ENCODE peak calls at places on chromosomes 11 and 22, in four cellular contexts. Y is HepG2, X is GM12878, G is K562. D is an unnamed sample.
A peak's percentile ranks its signal among the peaks of the same experiment; 100 is the strongest.

GRCh38 chr11:60887531-60887930 is 18.9 kb downstream of the PRPF19 start:
- DNase-seq in X (no peak), Y (peak; percentile 66), G (peak; percentile 75), D (peak; percentile 31)

GRCh38 chr11:34940026-34940677 is 23.7 kb downstream of the PDHX start:
- DNase-seq in Y (no peak), X (no peak), G (no peak), D (no peak)

GRCh38 chr11:119061256-119061655 is 4.3 kb upstream of the HYOU1 start:
- DNase-seq in X (no peak), Y (no peak), G (no peak), D (no peak)

GRCh38 chr11:62508336-62509058 is 38.1 kb downstream of the AHNAK start:
- DNase-seq in Y (peak; percentile 88), G (peak; percentile 50), X (no peak), D (peak; percentile 39)

GRCh38 chr11:86176165-86176884 is 68.2 kb upstream of the EED start:
- DNase-seq in Y (peak; percentile 42), G (peak; percentile 75), X (no peak), D (no peak)

GRCh38 chr22:48071828-48072227 is 1309.4 kb downstream of the TBC1D22A start:
- DNase-seq in X (peak; percentile 39), Y (no peak), G (no peak), D (no peak)

GRCh38 chr11:67649634-67650540 is 643 bp downstream of the ACY3 start:
- DNase-seq in G (no peak), Y (no peak), X (no peak), D (no peak)

GRCh38 chr11:94832604-94833238 is 64.6 kb downstream of the AMOTL1 start:
- DNase-seq in Y (peak; percentile 17), G (no peak), X (no peak), D (no peak)

GRCh38 chr11:15591112-15591537 is 476.4 kb downstream of the INSC start:
- DNase-seq in X (no peak), Y (no peak), G (no peak), D (no peak)

GRCh38 chr11:11975201-11976092 is 33.0 kb downstream of the DKK3 start:
- DNase-seq in X (no peak), G (no peak), Y (no peak), D (no peak)

GRCh38 chr11:77171885-77172665 is 44.0 kb downstream of the MYO7A start:
- DNase-seq in Y (peak; percentile 37), G (peak; percentile 71), X (no peak), D (no peak)

GRCh38 chr11:73227571-73228211 is 9.6 kb downstream of the P2RY2 start:
- DNase-seq in G (no peak), Y (no peak), X (no peak), D (peak; percentile 42)

GRCh38 chr11:74671520-74672196 is 59.6 kb downstream of the CHRDL2 start:
- DNase-seq in Y (no peak), X (no peak), G (no peak), D (no peak)

GRCh38 chr22:24207264-24208011 is 26.2 kb downstream of the SUSD2 start:
- DNase-seq in G (no peak), X (no peak), Y (no peak), D (no peak)

GRCh38 chr11:24375896-24376295 is 121.0 kb upstream of the LUZP2 start:
- DNase-seq in G (no peak), Y (no peak), X (no peak), D (no peak)

GRCh38 chr11:19237813-19238212 is 2.9 kb downstream of the E2F8 start:
- DNase-seq in X (no peak), Y (peak; percentile 66), G (no peak), D (no peak)

GRCh38 chr22:33666661-33667619 is 253.3 kb downstream of the LARGE1 start:
- DNase-seq in X (peak; percentile 1), Y (no peak), G (no peak), D (no peak)

GRCh38 chr11:96755752-96756151 is 365.9 kb downstream of the JRKL start:
- DNase-seq in X (no peak), G (no peak), Y (no peak), D (no peak)

GRCh38 chr11:35173620-35174278 is 34.8 kb downstream of the CD44 start:
- DNase-seq in Y (no peak), G (no peak), X (no peak), D (no peak)

GRCh38 chr11:70872950-70873735 is 379.2 kb downstream of the SHANK2 start:
- DNase-seq in X (no peak), G (no peak), Y (no peak), D (no peak)

GRCh38 chr11:13009921-13010736 is 1.0 kb downstream of the RASSF10 start:
- DNase-seq in G (no peak), Y (no peak), X (no peak), D (no peak)

GRCh38 chr11:13010737-13011342 is 1.7 kb downstream of the RASSF10 start:
- DNase-seq in G (no peak), Y (no peak), X (no peak), D (no peak)

GRCh38 chr11:13007702-13008435 is 1.2 kb upstream of the RASSF10 start:
- DNase-seq in X (no peak), G (no peak), Y (peak; percentile 95), D (no peak)

GRCh38 chr11:13008625-13009475 is at the start of gene RASSF10:
- DNase-seq in Y (no peak), G (no peak), X (no peak), D (no peak)

GRCh38 chr11:13009476-13009920 is 382 bp downstream of the RASSF10 start:
- DNase-seq in X (no peak), G (no peak), Y (no peak), D (no peak)
- TF ChIP-seq RAD21 in X (no peak), G (no peak), Y (no peak), D (no peak)

GRCh38 chr22:27108425-27109114 is 451.2 kb downstream of the MIAT start:
- DNase-seq in G (no peak), Y (no peak), X (no peak), D (no peak)

GRCh38 chr22:27107824-27108223 is 450.4 kb downstream of the MIAT start:
- DNase-seq in G (no peak), X (no peak), Y (peak; percentile 30), D (peak; percentile 70)

GRCh38 chr22:27107005-27107404 is 449.6 kb downstream of the MIAT start:
- DNase-seq in Y (no peak), G (no peak), X (no peak), D (no peak)

GRCh38 chr22:27101288-27101687 is 443.9 kb downstream of the MIAT start:
- DNase-seq in Y (no peak), X (no peak), G (no peak), D (no peak)

GRCh38 chr22:27105142-27106025 is 448.0 kb downstream of the MIAT start:
- DNase-seq in X (no peak), Y (no peak), G (no peak), D (no peak)
- TF ChIP-seq ZBTB33 in X (no peak), Y (no peak), G (no peak), D (no peak)

GRCh38 chr22:46660604-46661201 is 40.5 kb downstream of the GRAMD4 start:
- DNase-seq in X (no peak), Y (peak; percentile 41), G (no peak), D (no peak)
- TF ChIP-seq SRF in X (no peak), Y (no peak), G (no peak), D (no peak)

GRCh38 chr11:89516496-89516895 is 25.3 kb upstream of the NOX4 start:
- DNase-seq in G (no peak), Y (no peak), X (no peak), D (no peak)

GRCh38 chr11:89521792-89522191 is 30.6 kb upstream of the NOX4 start:
- DNase-seq in G (no peak), X (no peak), Y (no peak), D (no peak)

DNA sequence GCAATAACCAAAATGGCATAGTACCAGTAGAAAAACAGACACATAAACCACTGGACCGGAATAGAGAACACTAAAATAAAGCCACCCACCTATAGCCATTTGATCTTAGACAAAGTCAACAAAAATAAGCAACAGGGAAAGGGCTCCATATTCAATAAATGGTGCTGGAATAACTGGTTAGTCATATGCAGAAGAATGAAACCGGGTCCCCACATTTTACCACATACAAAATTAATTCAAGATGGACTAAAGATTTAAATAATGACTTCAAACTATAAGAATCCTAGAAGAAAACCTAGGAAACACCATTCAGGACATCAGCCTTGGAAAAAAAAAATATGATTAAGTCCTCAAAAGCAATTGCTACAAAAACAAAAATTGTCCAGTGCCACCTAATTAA is 30.1 kb upstream of the NOX4 start:
- DNase-seq in Y (no peak), G (no peak), X (no peak), D (no peak)
- TF ChIP-seq RAD21 in Y (no peak), G (no peak), X (no peak), D (no peak)

DNA sequence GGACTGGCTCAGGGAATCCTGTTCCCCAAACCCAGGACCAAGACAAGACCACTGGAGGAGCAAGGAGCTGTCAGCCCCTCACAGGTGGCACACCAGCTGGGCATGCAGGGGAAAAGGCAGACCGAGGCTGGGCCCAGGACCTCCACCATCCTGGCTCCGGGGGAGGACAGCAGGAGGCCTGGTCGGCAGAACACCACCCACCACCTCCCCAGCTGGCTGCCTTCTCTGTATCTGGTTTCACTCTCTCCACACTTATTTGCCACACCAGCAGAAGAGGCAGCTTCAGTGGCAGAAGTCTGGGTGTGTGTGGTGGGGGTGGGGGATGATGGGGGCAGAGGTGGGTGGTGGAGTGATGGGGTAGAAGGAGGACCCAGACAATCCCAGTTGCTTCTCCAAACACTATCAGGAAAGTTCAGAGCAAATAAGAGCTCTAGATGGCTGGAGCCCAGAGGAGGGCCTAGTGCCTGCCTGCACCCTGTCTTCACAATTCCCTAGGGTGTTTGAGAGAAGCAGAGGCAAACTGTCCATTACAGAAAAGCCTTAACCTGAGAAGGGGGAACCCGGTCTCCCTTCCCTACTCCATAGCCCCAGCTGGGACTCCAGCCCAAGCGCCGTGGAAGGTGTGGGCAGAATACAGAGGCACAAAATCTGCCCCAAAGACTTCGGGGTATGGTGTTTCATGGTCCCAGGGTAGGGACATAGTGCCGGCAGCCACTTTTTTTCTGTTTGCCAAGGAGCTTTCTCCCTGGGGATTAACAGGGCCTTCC is 52.0 kb upstream of the CDON start:
- DNase-seq in Y (no peak), G (no peak), X (no peak), D (no peak)
- TF ChIP-seq ZBTB33 in Y (no peak), G (no peak), X (no peak), D (no peak)

GRCh38 chr22:27315833-27316232 is 485.7 kb downstream of the MN1 start:
- DNase-seq in Y (no peak), G (no peak), X (no peak), D (no peak)

GRCh38 chr22:27317156-27317555 is 484.4 kb downstream of the MN1 start:
- DNase-seq in Y (no peak), G (no peak), X (no peak), D (no peak)

GRCh38 chr22:27317961-27318360 is 483.6 kb downstream of the MN1 start:
- DNase-seq in Y (no peak), G (no peak), X (no peak), D (no peak)

GRCh38 chr22:27314276-27314807 is 487.2 kb downstream of the MN1 start:
- DNase-seq in X (no peak), G (peak; percentile 72), Y (no peak), D (no peak)

GRCh38 chr22:27318516-27318915 is 483.0 kb downstream of the MN1 start:
- DNase-seq in X (no peak), Y (no peak), G (no peak), D (no peak)
- TF ChIP-seq SRF in X (no peak), Y (no peak), G (no peak), D (no peak)

GRCh38 chr11:27524155-27524554 is 17.6 kb upstream of the LIN7C start:
- DNase-seq in X (no peak), Y (peak; percentile 41), G (peak; percentile 21), D (peak; percentile 35)
- TF ChIP-seq RAD21 in X (no peak), Y (no peak), G (no peak), D (peak; percentile 11)